ENCODE peak calls at places on chromosomes 6 and 20, in ten cellular contexts. U is mammary epithelial cell, Y is HCT116, T is LNCaP clone FGC, R is IMR-90, E is Panc1, N is thoracic aorta, Q is heart right ventricle, I is A549, V is cardiac muscle cell. Z is an unnamed sample.

GRCh38 chr6:168410554-168411011 is 30.4 kb upstream of the SMOC2 start:
- DNase-seq in R (no peak), V (no peak), T (no peak), U (no peak), Q (no peak), E (no peak), I (no peak), Y (no peak), N (no peak), Z (no peak)

GRCh38 chr6:155270566-155271091 is 6.8 kb downstream of the CLDN20 start:
- DNase-seq in V (no peak), I (no peak), T (peak; percentile 11), Q (no peak), U (no peak), N (no peak), E (no peak), Y (no peak), R (no peak), Z (no peak)

GRCh38 chr20:4449977-4450715 is 271.6 kb upstream of the PRND start:
- DNase-seq in N (no peak), I (peak; percentile 55), Q (no peak), U (peak; percentile 72), E (no peak), R (peak; percentile 71), T (no peak), Y (peak; percentile 13), V (peak; percentile 67), Z (no peak)

GRCh38 chr6:33407132-33407718 is 3.6 kb upstream of the PHF1 start:
- DNase-seq in Y (no peak), I (peak; percentile 47), U (no peak), E (no peak), V (no peak), T (no peak), R (peak; percentile 69), Q (no peak), N (no peak), Z (no peak)

GRCh38 chr6:46014054-46014453 is 1.6 kb downstream of the CLIC5 start:
- DNase-seq in N (no peak), U (no peak), Q (no peak), R (no peak), Y (no peak), I (no peak), E (no peak), V (no peak), T (no peak), Z (no peak)

GRCh38 chr20:54197621-54198604 is 10.0 kb upstream of the PFDN4 start:
- DNase-seq in N (no peak), R (peak; percentile 49), Y (no peak), T (no peak), I (peak; percentile 89), V (no peak), E (no peak), U (peak; percentile 78), Q (no peak), Z (no peak)

GRCh38 chr6:90982051-90982450 is 395.2 kb upstream of the MAP3K7 start:
- DNase-seq in Y (no peak), V (no peak), T (no peak), N (no peak), R (no peak), I (no peak), U (no peak), Q (no peak), E (no peak), Z (no peak)

GRCh38 chr6:43708857-43709653 is 21.5 kb upstream of the MRPS18A start:
- DNase-seq in Q (no peak), I (peak; percentile 52), E (no peak), N (no peak), V (no peak), Y (no peak), R (peak; percentile 82), U (peak; percentile 45), T (no peak), Z (peak; percentile 51)

GRCh38 chr20:61538481-61539265 is 286.6 kb downstream of the CDH4 start:
- DNase-seq in R (no peak), Y (no peak), U (no peak), I (no peak), N (no peak), T (no peak), Q (no peak), E (no peak), V (no peak), Z (no peak)

GRCh38 chr20:57475388-57476072 is 49.4 kb downstream of the CTCFL start:
- DNase-seq in Q (no peak), U (no peak), Y (no peak), N (no peak), R (no peak), E (no peak), T (no peak), I (no peak), V (no peak), Z (no peak)

GRCh38 chr20:36666181-36666740 is 20.3 kb upstream of the SLA2 start:
- DNase-seq in Q (no peak), E (no peak), N (no peak), V (peak; percentile 14), T (no peak), U (no peak), Y (no peak), R (peak; percentile 46), I (peak; percentile 42), Z (no peak)

GRCh38 chr6:15914553-15914952 is 214.3 kb upstream of the MYLIP start:
- DNase-seq in N (no peak), V (no peak), R (no peak), I (no peak), U (no peak), Y (no peak), E (no peak), T (no peak), Q (no peak), Z (no peak)

GRCh38 chr6:52522151-52522626 is 54.7 kb downstream of the TRAM2 start:
- DNase-seq in T (no peak), N (peak; percentile 46), U (no peak), R (peak; percentile 79), Q (peak; percentile 57), E (no peak), Y (no peak), V (no peak), I (no peak), Z (no peak)

GRCh38 chr20:50029697-50030428 is 47.1 kb downstream of the SNAI1 start:
- DNase-seq in U (peak; percentile 67), Q (peak; percentile 55), Y (no peak), V (no peak), E (no peak), T (no peak), N (peak; percentile 65), I (peak; percentile 92), R (peak; percentile 95), Z (no peak)

GRCh38 chr6:10991115-10991514 is 53.0 kb downstream of the ELOVL2 start:
- DNase-seq in R (no peak), T (no peak), V (no peak), I (no peak), E (no peak), N (no peak), Q (no peak), Y (no peak), U (no peak), Z (no peak)

GRCh38 chr6:21151178-21151956 is 442.2 kb upstream of the SOX4 start:
- DNase-seq in V (no peak), E (no peak), Y (no peak), R (no peak), Q (no peak), U (no peak), T (no peak), N (no peak), I (no peak), Z (no peak)

GRCh38 chr20:56504373-56505005 is 20.1 kb upstream of the FAM209A start:
- DNase-seq in E (peak; percentile 2), Q (no peak), T (no peak), U (no peak), R (no peak), N (no peak), Y (no peak), V (peak; percentile 8), I (no peak), Z (no peak)

GRCh38 chr6:162264581-162264980 is 463.0 kb downstream of the PRKN start:
- DNase-seq in Q (no peak), U (no peak), N (no peak), R (no peak), E (no peak), I (no peak), T (no peak), Y (no peak), V (no peak), Z (no peak)

GRCh38 chr6:141666187-141666586 is 466.5 kb upstream of the GJE1 start:
- DNase-seq in Y (no peak), N (no peak), Q (no peak), R (no peak), I (no peak), U (no peak), E (no peak), T (no peak), V (no peak), Z (no peak)

GRCh38 chr6:105553174-105553573 is 150.3 kb upstream of the PREP start:
- DNase-seq in Q (no peak), Y (no peak), E (no peak), T (peak; percentile 37), R (no peak), U (peak; percentile 94), I (no peak), V (no peak), N (no peak), Z (no peak)

GRCh38 chr6:4128748-4129147 is 6.6 kb downstream of the ECI2 start:
- DNase-seq in U (no peak), R (peak; percentile 18), E (no peak), Y (no peak), V (no peak), T (no peak), Q (no peak), N (no peak), I (no peak), Z (no peak)
- H3K4me3 ChIP-seq in U (no peak overlapping the region), R (no peak overlapping the region), E (no peak overlapping the region), Y (no peak overlapping the region), V (no peak overlapping the region), T (no peak overlapping the region), Q (no peak overlapping the region), N (no peak overlapping the region), I (no peak overlapping the region), Z (no peak overlapping the region)

GRCh38 chr20:64082821-64083379 is 1.3 kb downstream of the LKAAEAR1 start:
- DNase-seq in R (no peak), N (no peak), T (no peak), E (no peak), I (no peak), Q (no peak), U (no peak), V (no peak), Y (no peak), Z (no peak)
- H3K4me3 ChIP-seq in R (peak overlapping the region; percentile 63), N (peak overlapping the region; percentile 75), T (peak overlapping the region; percentile 45), E (peak overlapping the region; percentile 50), I (peak overlapping the region; percentile 71), Q (peak overlapping the region; percentile 59), U (no peak overlapping the region), V (peak overlapping the region; percentile 48), Y (peak overlapping the region; percentile 17), Z (peak overlapping the region; percentile 59)

GRCh38 chr6:66094615-66095014 is 387.6 kb upstream of the EYS start:
- DNase-seq in U (no peak), I (no peak), E (no peak), Y (no peak), R (no peak), Q (no peak), V (no peak), N (no peak), T (no peak), Z (no peak)

GRCh38 chr6:66096679-66097078 is 389.7 kb upstream of the EYS start:
- DNase-seq in E (no peak), U (no peak), T (no peak), Y (no peak), I (no peak), R (no peak), Q (no peak), V (no peak), N (no peak), Z (no peak)
- H3K4me3 ChIP-seq in E (no peak overlapping the region), U (no peak overlapping the region), T (no peak overlapping the region), Y (no peak overlapping the region), I (no peak overlapping the region), R (no peak overlapping the region), Q (no peak overlapping the region), V (no peak overlapping the region), N (no peak overlapping the region), Z (no peak overlapping the region)

GRCh38 chr6:53984163-53984562 is 127.1 kb upstream of the MLIP start:
- DNase-seq in E (peak; percentile 64), I (peak; percentile 68), R (peak; percentile 94), Q (no peak), V (no peak), U (peak; percentile 97), N (no peak), Y (peak; percentile 86), T (no peak), Z (no peak)
- H3K4me3 ChIP-seq in E (no peak overlapping the region), I (no peak overlapping the region), R (no peak overlapping the region), Q (no peak overlapping the region), V (no peak overlapping the region), U (no peak overlapping the region), N (no peak overlapping the region), Y (no peak overlapping the region), T (no peak overlapping the region), Z (no peak overlapping the region)